ENCODE peak calls at places on chromosomes 3 and 15, in five cellular contexts. One of them, this sample, is unnamed.

GRCh38 chr3:5239602-5240001 is 52.1 kb downstream of the EDEM1 start:
- DNase-seq in stimulated activated CD8-positive, alpha-beta memory T cell treated with anti-CD3 and anti-CD28 coated beads, Interleukin-4, amount 100 ng/mL, for 48 hours: no peak
- DNase-seq in NCI-H1436: no peak
- DNase-seq in heart right ventricle: no peak
- DNase-seq in HT-29: no peak
- DNase-seq in this sample: no peak

GRCh38 chr15:32646304-32646703 is 4.8 kb downstream of the SCG5 start:
- DNase-seq in heart right ventricle: no peak
- DNase-seq in stimulated activated CD8-positive, alpha-beta memory T cell treated with anti-CD3 and anti-CD28 coated beads, Interleukin-4, amount 100 ng/mL, for 48 hours: no peak
- DNase-seq in NCI-H1436: peak
- DNase-seq in HT-29: no peak
- DNase-seq in this sample: no peak

GRCh38 chr3:107710851-107711250 is 188.1 kb downstream of the BBX start:
- DNase-seq in stimulated activated CD8-positive, alpha-beta memory T cell treated with anti-CD3 and anti-CD28 coated beads, Interleukin-4, amount 100 ng/mL, for 48 hours: no peak
- DNase-seq in NCI-H1436: no peak
- DNase-seq in heart right ventricle: peak
- DNase-seq in HT-29: peak
- DNase-seq in this sample: no peak

GRCh38 chr3:168080022-168080421 is 15.7 kb downstream of the GOLIM4 start:
- DNase-seq in stimulated activated CD8-positive, alpha-beta memory T cell treated with anti-CD3 and anti-CD28 coated beads, Interleukin-4, amount 100 ng/mL, for 48 hours: no peak
- DNase-seq in NCI-H1436: no peak
- DNase-seq in HT-29: no peak
- DNase-seq in heart right ventricle: no peak
- DNase-seq in this sample: no peak

GRCh38 chr15:73994912-73995622 is 551 bp downstream of the PML start:
- DNase-seq in NCI-H1436: no peak
- DNase-seq in heart right ventricle: no peak
- DNase-seq in stimulated activated CD8-positive, alpha-beta memory T cell treated with anti-CD3 and anti-CD28 coated beads, Interleukin-4, amount 100 ng/mL, for 48 hours: peak
- DNase-seq in HT-29: peak
- DNase-seq in this sample: no peak

GRCh38 chr3:146517684-146518435 is 26.5 kb downstream of the PLSCR1 start:
- DNase-seq in heart right ventricle: no peak
- DNase-seq in stimulated activated CD8-positive, alpha-beta memory T cell treated with anti-CD3 and anti-CD28 coated beads, Interleukin-4, amount 100 ng/mL, for 48 hours: no peak
- DNase-seq in NCI-H1436: no peak
- DNase-seq in HT-29: no peak
- DNase-seq in this sample: no peak

GRCh38 chr15:49438970-49439631 is 16.1 kb downstream of the FGF7 start:
- DNase-seq in heart right ventricle: peak
- DNase-seq in stimulated activated CD8-positive, alpha-beta memory T cell treated with anti-CD3 and anti-CD28 coated beads, Interleukin-4, amount 100 ng/mL, for 48 hours: no peak
- DNase-seq in HT-29: no peak
- DNase-seq in NCI-H1436: no peak
- DNase-seq in this sample: no peak

GRCh38 chr15:55530861-55531313 is 22.9 kb upstream of the DNAAF4 start:
- DNase-seq in stimulated activated CD8-positive, alpha-beta memory T cell treated with anti-CD3 and anti-CD28 coated beads, Interleukin-4, amount 100 ng/mL, for 48 hours: no peak
- DNase-seq in NCI-H1436: no peak
- DNase-seq in heart right ventricle: no peak
- DNase-seq in HT-29: no peak
- DNase-seq in this sample: no peak

GRCh38 chr3:39124876-39125836 is 17.7 kb downstream of the TTC21A start:
- DNase-seq in stimulated activated CD8-positive, alpha-beta memory T cell treated with anti-CD3 and anti-CD28 coated beads, Interleukin-4, amount 100 ng/mL, for 48 hours: no peak
- DNase-seq in NCI-H1436: no peak
- DNase-seq in HT-29: peak
- DNase-seq in heart right ventricle: no peak
- DNase-seq in this sample: no peak

GRCh38 chr15:77607894-77608261 is 24.8 kb downstream of the LINGO1 start:
- DNase-seq in heart right ventricle: no peak
- DNase-seq in stimulated activated CD8-positive, alpha-beta memory T cell treated with anti-CD3 and anti-CD28 coated beads, Interleukin-4, amount 100 ng/mL, for 48 hours: no peak
- DNase-seq in HT-29: no peak
- DNase-seq in NCI-H1436: no peak
- DNase-seq in this sample: no peak

GRCh38 chr3:85360742-85361387 is 402.1 kb downstream of the CADM2 start:
- DNase-seq in NCI-H1436: peak
- DNase-seq in heart right ventricle: no peak
- DNase-seq in stimulated activated CD8-positive, alpha-beta memory T cell treated with anti-CD3 and anti-CD28 coated beads, Interleukin-4, amount 100 ng/mL, for 48 hours: no peak
- DNase-seq in HT-29: peak
- DNase-seq in this sample: no peak

GRCh38 chr3:87801409-87801808 is 257.4 kb downstream of the CGGBP1 start:
- DNase-seq in stimulated activated CD8-positive, alpha-beta memory T cell treated with anti-CD3 and anti-CD28 coated beads, Interleukin-4, amount 100 ng/mL, for 48 hours: no peak
- DNase-seq in NCI-H1436: no peak
- DNase-seq in HT-29: no peak
- DNase-seq in heart right ventricle: no peak
- DNase-seq in this sample: no peak

GRCh38 chr3:119945286-119945685 is 149.0 kb downstream of the GSK3B start:
- DNase-seq in stimulated activated CD8-positive, alpha-beta memory T cell treated with anti-CD3 and anti-CD28 coated beads, Interleukin-4, amount 100 ng/mL, for 48 hours: no peak
- DNase-seq in heart right ventricle: no peak
- DNase-seq in NCI-H1436: no peak
- DNase-seq in HT-29: no peak
- DNase-seq in this sample: no peak